ENCODE peak calls at places on chromosome 3, in five cellular contexts. T is A172; C is fibroblast of mammary gland; K is stimulated activated naive B cell treated with anti-CD40 and anti-IgM and Interleukin-4, amounts not matched to agents 10 μg/mL and 1 μg/mL and 100 μg/mL, for 72 hours; Y is stimulated activated naive CD8-positive, alpha-beta T cell treated with anti-CD3 and anti-CD28 coated beads, Interleukin-15, Interleukin-2, amounts not matched to agents 100 U/mL and 50 U/mL, for 24 hours. M is an unnamed sample.

GRCh38 chr3:111984636-111985298 is 5.9 kb downstream of the ABHD10 start:
- DNase-seq in C (no peak), K (no peak), T (no peak), Y (no peak), M (no peak)

GRCh38 chr3:64267774-64268604 is 42.7 kb upstream of the PRICKLE2 start:
- DNase-seq in T (peak), C (peak), Y (no peak), K (no peak), M (peak)

GRCh38 chr3:73070675-73071575 is 9.5 kb downstream of the EBLN2 start:
- DNase-seq in T (no peak), C (peak), K (no peak), Y (no peak), M (peak)

GRCh38 chr3:197183582-197183981 is 114.8 kb downstream of the DLG1 start:
- DNase-seq in T (no peak), C (no peak), K (no peak), Y (no peak), M (no peak)

GRCh38 chr3:58383904-58384303 is 49.7 kb downstream of the PDHB start:
- DNase-seq in Y (no peak), C (peak), K (no peak), T (peak), M (peak)

GRCh38 chr3:183488343-183488742 is 59.9 kb upstream of the MCF2L2 start:
- DNase-seq in K (no peak), T (no peak), C (no peak), Y (no peak), M (no peak)

GRCh38 chr3:125313060-125313635 is 62.0 kb downstream of the ZNF148 start:
- DNase-seq in K (no peak), C (peak), Y (no peak), T (peak), M (peak)

GRCh38 chr3:87797872-87798566 is 260.8 kb downstream of the CGGBP1 start:
- DNase-seq in Y (no peak), C (no peak), K (no peak), T (no peak), M (no peak)

GRCh38 chr3:52636673-52637072 is 49.0 kb downstream of the PBRM1 start:
- DNase-seq in K (no peak), T (peak), Y (no peak), C (peak), M (peak)

GRCh38 chr3:128112406-128112968 is 11.1 kb downstream of the RUVBL1 start:
- DNase-seq in T (peak), K (peak), C (peak), Y (peak), M (peak)

GRCh38 chr3:9778518-9779129 is 8.9 kb upstream of the CAMK1 start:
- DNase-seq in K (no peak), Y (peak), T (no peak), C (peak), M (no peak)

GRCh38 chr3:156711113-156711512 is 36.7 kb downstream of the TIPARP start:
- DNase-seq in T (no peak), C (no peak), K (no peak), Y (no peak), M (no peak)

GRCh38 chr3:102037209-102037608 is 187.9 kb downstream of the NFKBIZ start:
- DNase-seq in K (no peak), Y (no peak), T (no peak), C (no peak), M (no peak)

GRCh38 chr3:137709011-137709601 is 55.0 kb upstream of the SOX14 start:
- DNase-seq in K (no peak), Y (no peak), C (no peak), T (no peak), M (peak)

GRCh38 chr3:184334470-184335158 is 2.8 kb upstream of the FAM131A start:
- DNase-seq in Y (peak), T (peak), C (peak), K (no peak), M (peak)

GRCh38 chr3:99909714-99910508 is 92.2 kb downstream of the CMSS1 start:
- DNase-seq in Y (no peak), T (peak), C (peak), K (no peak), M (peak)

GRCh38 chr3:46114324-46114988 is 87.2 kb upstream of the XCR1 start:
- DNase-seq in K (no peak), Y (no peak), C (peak), T (peak), M (peak)

GRCh38 chr3:64022451-64023186 is 675 bp downstream of the PSMD6 start:
- DNase-seq in Y (peak), K (no peak), C (peak), T (no peak), M (peak)

GRCh38 chr3:73110530-73110929 is 49.1 kb downstream of the EBLN2 start:
- DNase-seq in K (no peak), C (no peak), Y (no peak), T (no peak), M (no peak)

GRCh38 chr3:158679547-158680000 is 7.1 kb upstream of the LXN start:
- DNase-seq in T (peak), K (no peak), C (peak), Y (no peak), M (peak)

GRCh38 chr3:4493931-4494806 is 1.0 kb downstream of the ITPR1 start:
- DNase-seq in C (peak), Y (peak), K (no peak), T (peak), M (peak)

M was measured in ELR.